ENCODE peak calls at places on chromosomes 4 and X, in six cellular contexts. One of them, this sample, is unnamed.

GRCh38 chr4:83866821-83867220 is 330.9 kb downstream of the GPAT3 start:
- DNase-seq in islet precursor cell: peak
- DNase-seq in fibroblast of pulmonary artery: no peak
- DNase-seq in choroid plexus epithelial cell: peak
- DNase-seq in GM13976: no peak
- DNase-seq in CD4-positive, alpha-beta T cell: no peak
- DNase-seq in this sample: no peak

GRCh38 chr4:122539861-122540465 is 80.9 kb downstream of the IL21 start:
- DNase-seq in fibroblast of pulmonary artery: no peak
- DNase-seq in GM13976: no peak
- DNase-seq in choroid plexus epithelial cell: no peak
- DNase-seq in islet precursor cell: no peak
- DNase-seq in CD4-positive, alpha-beta T cell: no peak
- DNase-seq in this sample: no peak

GRCh38 chr4:10806993-10807645 is 122.6 kb upstream of the CLNK start:
- DNase-seq in choroid plexus epithelial cell: no peak
- DNase-seq in CD4-positive, alpha-beta T cell: no peak
- DNase-seq in fibroblast of pulmonary artery: no peak
- DNase-seq in islet precursor cell: no peak
- DNase-seq in GM13976: no peak
- DNase-seq in this sample: no peak

GRCh38 chr4:114780205-114780604 is 181.6 kb downstream of the UGT8 start:
- DNase-seq in GM13976: no peak
- DNase-seq in fibroblast of pulmonary artery: peak
- DNase-seq in choroid plexus epithelial cell: peak
- DNase-seq in islet precursor cell: peak
- DNase-seq in CD4-positive, alpha-beta T cell: no peak
- DNase-seq in this sample: peak

GRCh38 chr4:157280673-157281072 is 60.1 kb downstream of the GRIA2 start:
- DNase-seq in choroid plexus epithelial cell: no peak
- DNase-seq in GM13976: no peak
- DNase-seq in CD4-positive, alpha-beta T cell: no peak
- DNase-seq in islet precursor cell: no peak
- DNase-seq in fibroblast of pulmonary artery: no peak
- DNase-seq in this sample: no peak

GRCh38 chr4:92129408-92129994 is 174.3 kb upstream of the GRID2 start:
- DNase-seq in CD4-positive, alpha-beta T cell: no peak
- DNase-seq in islet precursor cell: peak
- DNase-seq in fibroblast of pulmonary artery: no peak
- DNase-seq in choroid plexus epithelial cell: no peak
- DNase-seq in GM13976: no peak
- DNase-seq in this sample: no peak

GRCh38 chrX:51776851-51777250 is 33.6 kb downstream of the GSPT2 start:
- DNase-seq in fibroblast of pulmonary artery: no peak
- DNase-seq in GM13976: no peak
- DNase-seq in CD4-positive, alpha-beta T cell: no peak
- DNase-seq in choroid plexus epithelial cell: no peak
- DNase-seq in islet precursor cell: no peak
- DNase-seq in this sample: no peak

GRCh38 chr4:76729991-76730390 is 168.0 kb downstream of the SOWAHB start:
- DNase-seq in GM13976: no peak
- DNase-seq in choroid plexus epithelial cell: peak
- DNase-seq in islet precursor cell: no peak
- DNase-seq in fibroblast of pulmonary artery: peak
- DNase-seq in CD4-positive, alpha-beta T cell: no peak
- DNase-seq in this sample: peak

GRCh38 chr4:38364383-38364963 is 299.5 kb upstream of the KLF3 start:
- DNase-seq in fibroblast of pulmonary artery: no peak
- DNase-seq in choroid plexus epithelial cell: no peak
- DNase-seq in CD4-positive, alpha-beta T cell: no peak
- DNase-seq in GM13976: no peak
- DNase-seq in islet precursor cell: no peak
- DNase-seq in this sample: no peak

GRCh38 chrX:134932528-134933217 is 58.1 kb upstream of the SMIM10 start:
- DNase-seq in islet precursor cell: no peak
- DNase-seq in fibroblast of pulmonary artery: peak
- DNase-seq in GM13976: no peak
- DNase-seq in CD4-positive, alpha-beta T cell: no peak
- DNase-seq in choroid plexus epithelial cell: peak
- DNase-seq in this sample: no peak

GRCh38 chrX:47706575-47706974 is 47.6 kb upstream of the UXT start:
- DNase-seq in choroid plexus epithelial cell: peak
- DNase-seq in islet precursor cell: no peak
- DNase-seq in CD4-positive, alpha-beta T cell: no peak
- DNase-seq in GM13976: no peak
- DNase-seq in fibroblast of pulmonary artery: peak
- DNase-seq in this sample: no peak

GRCh38 chr4:174365018-174365587 is 81.4 kb downstream of the CEP44 start:
- DNase-seq in CD4-positive, alpha-beta T cell: no peak
- DNase-seq in fibroblast of pulmonary artery: peak
- DNase-seq in GM13976: no peak
- DNase-seq in choroid plexus epithelial cell: peak
- DNase-seq in islet precursor cell: no peak
- DNase-seq in this sample: peak

GRCh38 chr4:16278178-16278577 is 51.9 kb upstream of the TAPT1 start:
- DNase-seq in choroid plexus epithelial cell: no peak
- DNase-seq in CD4-positive, alpha-beta T cell: no peak
- DNase-seq in islet precursor cell: no peak
- DNase-seq in GM13976: no peak
- DNase-seq in fibroblast of pulmonary artery: no peak
- DNase-seq in this sample: peak

GRCh38 chrX:101357166-101357795 is 8.7 kb upstream of the TIMM8A start:
- DNase-seq in fibroblast of pulmonary artery: peak
- DNase-seq in choroid plexus epithelial cell: peak
- DNase-seq in islet precursor cell: no peak
- DNase-seq in GM13976: no peak
- DNase-seq in CD4-positive, alpha-beta T cell: no peak
- DNase-seq in this sample: peak

GRCh38 chr4:83486457-83487129 is 1.7 kb upstream of the ABRAXAS1 start:
- DNase-seq in choroid plexus epithelial cell: no peak
- DNase-seq in fibroblast of pulmonary artery: no peak
- DNase-seq in islet precursor cell: peak
- DNase-seq in GM13976: no peak
- DNase-seq in CD4-positive, alpha-beta T cell: no peak
- DNase-seq in this sample: no peak

GRCh38 chrX:44352739-44353138 is 9.3 kb upstream of the EFHC2 start:
- DNase-seq in choroid plexus epithelial cell: no peak
- DNase-seq in CD4-positive, alpha-beta T cell: no peak
- DNase-seq in islet precursor cell: no peak
- DNase-seq in GM13976: no peak
- DNase-seq in fibroblast of pulmonary artery: peak
- DNase-seq in this sample: no peak